ENCODE peak calls at places on chromosomes 7 and 10, in ten cellular contexts. H, D, A, X, P, C, Y, S, V and R are unnamed samples.

GRCh38 chr7:149196151-149196704 is 882 bp downstream of the ZNF282 start:
- DNase-seq in H (no peak), D (peak), A (peak), X (no peak), P (no peak), C (peak), Y (no peak), S (no peak), V (no peak), R (no peak)

GRCh38 chr7:11469028-11469718 is 362.8 kb downstream of the THSD7A start:
- DNase-seq in H (no peak), D (no peak), A (no peak), X (no peak), P (no peak), C (no peak), Y (no peak), S (no peak), V (no peak), R (no peak)

GRCh38 chr10:70448236-70448635 is 6.8 kb upstream of the NODAL start:
- DNase-seq in H (no peak), D (no peak), A (no peak), X (no peak), P (no peak), C (no peak), Y (no peak), S (no peak), V (no peak), R (no peak)

GRCh38 chr7:146129997-146130396 is 13.4 kb downstream of the CNTNAP2 start:
- DNase-seq in H (no peak), D (no peak), A (no peak), X (no peak), P (no peak), C (no peak), Y (no peak), S (no peak), V (no peak), R (no peak)

GRCh38 chr7:55132890-55133551 is 114.2 kb downstream of the EGFR start:
- DNase-seq in H (no peak), D (no peak), A (no peak), X (no peak), P (peak), C (no peak), Y (peak), S (no peak), V (no peak), R (no peak)

GRCh38 chr7:132828502-132828901 is 252.2 kb upstream of the PLXNA4 start:
- DNase-seq in H (no peak), D (no peak), A (no peak), X (no peak), P (no peak), C (no peak), Y (no peak), S (no peak), V (no peak), R (no peak)

GRCh38 chr7:117946201-117946633 is 73.0 kb upstream of the CTTNBP2 start:
- DNase-seq in H (no peak), D (no peak), A (no peak), X (no peak), P (no peak), C (no peak), Y (no peak), S (no peak), V (no peak), R (no peak)

GRCh38 chr10:13219685-13220670 is 14.2 kb downstream of the UCMA start:
- DNase-seq in H (no peak), D (no peak), A (no peak), X (no peak), P (no peak), C (peak), Y (peak), S (no peak), V (no peak), R (no peak)

GRCh38 chr10:3869036-3869435 is 84.0 kb upstream of the KLF6 start:
- DNase-seq in H (no peak), D (no peak), A (no peak), X (no peak), P (no peak), C (no peak), Y (no peak), S (no peak), V (no peak), R (no peak)

GRCh38 chr7:68246189-68246633 is 1249.6 kb downstream of the TYW1 start:
- DNase-seq in H (no peak), D (peak), A (peak), X (no peak), P (peak), C (no peak), Y (peak), S (no peak), V (no peak), R (no peak)

GRCh38 chr10:126185666-126186447 is 202.4 kb downstream of the ADAM12 start:
- DNase-seq in H (no peak), D (no peak), A (no peak), X (no peak), P (no peak), C (no peak), Y (no peak), S (no peak), V (no peak), R (no peak)

GRCh38 chr10:119206603-119207366 is 586 bp upstream of the GRK5 start:
- DNase-seq in H (peak), D (peak), A (peak), X (peak), P (peak), C (peak), Y (peak), S (peak), V (peak), R (no peak)

GRCh38 chr10:93268021-93268420 is 194.3 kb downstream of the CYP26A1 start:
- DNase-seq in H (no peak), D (no peak), A (no peak), X (no peak), P (no peak), C (no peak), Y (no peak), S (no peak), V (no peak), R (no peak)

GRCh38 chr10:126504051-126504760 is 115.9 kb upstream of the ADAM12 start:
- DNase-seq in H (peak), D (peak), A (peak), X (peak), P (no peak), C (no peak), Y (peak), S (no peak), V (no peak), R (peak)

GRCh38 chr10:10804061-10804460 is 213.6 kb upstream of the CELF2 start:
- DNase-seq in H (no peak), D (no peak), A (no peak), X (no peak), P (no peak), C (no peak), Y (no peak), S (no peak), V (no peak), R (no peak)

DNA sequence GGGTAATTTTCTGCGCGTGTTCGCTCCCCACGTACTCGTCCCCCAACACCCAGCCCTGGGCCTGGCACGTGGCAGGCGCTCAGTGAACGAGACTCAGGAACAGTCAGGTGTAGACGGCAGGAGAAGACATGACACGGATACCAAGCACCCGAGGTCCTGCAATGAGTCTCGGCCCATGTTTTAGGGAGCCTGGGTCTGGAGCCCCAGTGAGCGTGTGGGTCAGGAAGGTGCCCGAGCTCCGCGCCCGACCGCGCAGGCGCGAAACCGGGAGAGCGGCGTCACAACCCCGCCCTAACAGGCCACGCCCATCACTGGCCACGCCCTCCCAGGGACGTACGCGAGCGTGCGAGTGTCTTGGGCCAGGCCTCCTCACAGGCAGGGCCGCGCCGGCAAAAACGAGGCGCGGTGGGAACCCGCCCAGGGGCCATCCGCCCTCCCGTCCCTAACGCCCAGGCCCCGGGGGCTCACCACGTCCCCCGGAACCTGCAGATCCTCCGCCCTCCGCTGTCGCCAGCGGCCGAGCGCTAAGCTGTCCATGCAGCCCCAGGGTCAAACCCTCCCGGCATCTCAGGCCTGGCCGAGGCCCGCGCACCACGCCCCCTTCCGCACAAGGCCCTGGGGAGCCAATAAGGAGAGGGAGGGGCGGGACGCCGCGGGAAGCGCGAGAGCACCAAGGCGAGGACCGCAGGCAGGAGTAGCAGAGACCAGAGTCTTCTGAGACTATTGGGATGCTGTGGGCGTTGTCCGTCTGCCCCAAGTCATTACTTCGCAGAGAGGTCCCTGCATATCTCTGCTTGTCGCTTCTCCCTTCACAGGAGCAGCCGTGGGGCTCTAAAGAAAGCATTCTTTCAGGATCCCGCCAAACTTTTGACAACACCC is at the start of gene C10orf143:
- DNase-seq in H (peak), D (peak), A (peak), X (peak), P (peak), C (peak), Y (peak), S (peak), V (peak), R (peak)
- TF ChIP-seq CTCF in H (no peak), D (no peak), A (no peak), X (no peak), P (no peak), C (no peak), Y (peak), S (no peak), V (no peak), R (no peak)

DNA sequence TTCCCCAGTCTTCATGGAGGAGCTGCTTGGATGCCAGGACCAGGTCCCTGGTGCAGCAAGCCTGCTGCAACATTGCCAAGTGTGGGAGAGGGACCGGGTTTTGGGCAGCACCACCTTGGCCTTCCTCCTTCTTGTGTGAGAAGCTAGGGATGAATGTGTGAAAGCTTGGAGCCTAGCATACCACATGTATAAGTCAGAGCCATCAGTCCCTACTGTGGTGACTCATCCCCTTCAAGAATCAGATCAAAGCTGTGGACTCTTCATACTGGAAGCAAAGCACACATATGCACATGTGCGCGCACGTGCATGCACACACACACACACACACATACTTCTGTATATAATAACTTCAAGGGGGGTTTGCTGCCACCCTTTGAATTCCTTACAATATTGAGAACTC is 527.8 kb downstream of the LRMDA start:
- DNase-seq in H (no peak), D (no peak), A (no peak), X (no peak), P (no peak), C (no peak), Y (no peak), S (no peak), V (no peak), R (no peak)
- TF ChIP-seq CTCF in H (no peak), D (no peak), A (no peak), X (no peak), P (no peak), C (no peak), Y (no peak), S (no peak), V (no peak), R (no peak)

GRCh38 chr7:49001610-49002033 is 77.3 kb downstream of the CDC14C start:
- DNase-seq in H (peak), D (peak), A (peak), X (no peak), P (no peak), C (no peak), Y (peak), S (no peak), V (no peak), R (peak)
- TF ChIP-seq CTCF in H (peak), D (peak), A (peak), X (peak), P (no peak), C (peak), Y (peak), S (no peak), V (no peak), R (peak)

DNA sequence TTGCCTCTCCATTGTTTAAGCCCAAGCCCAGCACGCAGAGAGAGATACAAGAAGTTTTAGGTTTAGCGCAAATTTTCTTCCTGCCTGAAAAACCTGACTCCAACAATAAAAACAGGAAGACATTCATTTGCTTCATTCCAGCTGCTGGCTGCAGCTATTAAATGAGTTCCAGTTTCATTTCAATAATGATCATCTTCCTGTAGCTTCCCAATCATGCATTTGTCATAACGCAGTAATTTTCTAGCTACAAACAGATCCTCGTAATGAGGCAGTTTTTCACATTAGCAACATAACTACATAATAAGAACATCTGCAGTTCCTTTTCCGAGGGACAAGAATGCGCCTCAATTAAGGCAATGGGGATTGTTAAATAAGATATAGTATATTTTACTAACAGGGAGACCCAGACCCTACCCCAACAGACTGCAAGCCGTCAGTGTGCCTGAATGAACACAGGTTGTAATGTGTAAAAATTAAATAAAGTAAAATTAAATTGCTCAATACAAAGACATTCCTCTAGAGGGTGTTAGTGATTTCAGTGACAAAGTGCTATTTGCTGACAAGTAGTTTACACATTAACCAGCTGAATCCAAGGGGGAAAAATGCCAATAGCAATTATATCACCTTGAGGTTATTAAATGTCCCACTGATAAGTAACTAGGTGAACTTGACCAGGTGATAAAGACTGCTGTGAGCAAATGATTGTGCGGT is 110.7 kb downstream of the EBF3 start:
- DNase-seq in H (no peak), D (no peak), A (no peak), X (no peak), P (no peak), C (no peak), Y (no peak), S (no peak), V (no peak), R (no peak)
- TF ChIP-seq CTCF in H (peak), D (peak), A (peak), X (peak), P (no peak), C (peak), Y (peak), S (no peak), V (no peak), R (peak)

GRCh38 chr10:84542552-84542951 is 214.2 kb downstream of the CCSER2 start:
- DNase-seq in H (no peak), D (no peak), A (no peak), X (no peak), P (no peak), C (no peak), Y (no peak), S (no peak), V (no peak), R (no peak)
- TF ChIP-seq CTCF in H (no peak), D (no peak), A (no peak), X (no peak), P (no peak), C (no peak), Y (no peak), S (no peak), V (no peak), R (no peak)

DNA sequence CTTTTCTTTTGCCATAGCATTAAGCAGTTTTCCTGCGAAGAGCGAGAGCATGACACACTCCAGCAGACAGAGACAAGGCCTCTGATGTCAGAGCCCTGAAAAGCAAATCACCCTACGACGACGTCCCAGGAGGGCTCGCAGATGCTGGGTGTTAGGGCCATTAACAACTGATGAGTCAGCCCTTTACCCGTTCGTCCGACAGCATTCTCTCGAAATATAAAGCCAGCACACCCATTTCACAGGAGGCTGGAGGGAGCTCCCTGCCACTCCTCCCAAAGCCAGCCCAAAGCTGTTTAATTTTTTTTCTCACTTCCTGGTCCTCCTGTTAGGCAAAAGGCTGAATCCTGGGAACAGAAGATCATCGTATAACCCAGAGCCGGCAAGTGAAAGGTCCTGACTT is 311.2 kb upstream of the ZMIZ1 start:
- DNase-seq in H (no peak), D (no peak), A (no peak), X (no peak), P (no peak), C (no peak), Y (no peak), S (no peak), V (no peak), R (no peak)
- TF ChIP-seq CTCF in H (no peak), D (no peak), A (no peak), X (no peak), P (no peak), C (no peak), Y (no peak), S (no peak), V (no peak), R (no peak)

DNA sequence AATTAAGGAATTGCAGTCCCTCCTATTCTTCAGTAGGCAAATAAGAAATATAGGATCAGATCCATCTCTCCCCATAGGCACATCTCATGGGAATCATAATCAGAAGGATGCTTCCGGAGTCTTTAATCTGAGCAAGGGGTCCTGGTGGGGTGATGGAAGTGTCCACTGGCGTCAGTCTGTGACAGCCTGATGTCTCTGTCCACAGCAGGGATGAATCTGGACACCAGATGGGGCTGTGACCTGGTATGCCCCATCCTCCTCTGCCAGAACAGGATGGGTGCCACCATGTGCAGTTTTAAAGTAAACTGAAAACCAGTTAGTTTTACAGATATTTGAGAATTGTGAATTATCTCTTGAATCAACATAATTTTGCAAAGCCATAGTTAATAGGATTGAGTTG is 148.7 kb downstream of the C1GALT1 start:
- DNase-seq in H (no peak), D (no peak), A (no peak), X (no peak), P (no peak), C (no peak), Y (no peak), S (no peak), V (no peak), R (no peak)
- TF ChIP-seq CTCF in H (no peak), D (no peak), A (no peak), X (peak), P (no peak), C (no peak), Y (peak), S (no peak), V (no peak), R (no peak)

GRCh38 chr7:129433823-129434171 is 435 bp upstream of the STRIP2 start:
- DNase-seq in H (no peak), D (no peak), A (no peak), X (no peak), P (no peak), C (no peak), Y (peak), S (no peak), V (no peak), R (no peak)
- TF ChIP-seq CTCF in H (peak), D (no peak), A (no peak), X (peak), P (no peak), C (no peak), Y (peak), S (peak), V (no peak), R (no peak)

GRCh38 chr10:14355750-14356149 is 25.0 kb upstream of the FRMD4A start:
- DNase-seq in H (no peak), D (no peak), A (no peak), X (no peak), P (no peak), C (no peak), Y (no peak), S (no peak), V (no peak), R (no peak)

GRCh38 chr10:14360515-14360914 is 29.8 kb upstream of the FRMD4A start:
- DNase-seq in H (no peak), D (no peak), A (no peak), X (no peak), P (no peak), C (no peak), Y (no peak), S (no peak), V (no peak), R (no peak)

GRCh38 chr10:14358886-14359573 is 28.3 kb upstream of the FRMD4A start:
- DNase-seq in H (no peak), D (no peak), A (no peak), X (no peak), P (no peak), C (no peak), Y (no peak), S (no peak), V (no peak), R (no peak)

GRCh38 chr10:14353291-14353913 is 22.7 kb upstream of the FRMD4A start:
- DNase-seq in H (no peak), D (peak), A (no peak), X (no peak), P (no peak), C (no peak), Y (no peak), S (no peak), V (no peak), R (no peak)

DNA sequence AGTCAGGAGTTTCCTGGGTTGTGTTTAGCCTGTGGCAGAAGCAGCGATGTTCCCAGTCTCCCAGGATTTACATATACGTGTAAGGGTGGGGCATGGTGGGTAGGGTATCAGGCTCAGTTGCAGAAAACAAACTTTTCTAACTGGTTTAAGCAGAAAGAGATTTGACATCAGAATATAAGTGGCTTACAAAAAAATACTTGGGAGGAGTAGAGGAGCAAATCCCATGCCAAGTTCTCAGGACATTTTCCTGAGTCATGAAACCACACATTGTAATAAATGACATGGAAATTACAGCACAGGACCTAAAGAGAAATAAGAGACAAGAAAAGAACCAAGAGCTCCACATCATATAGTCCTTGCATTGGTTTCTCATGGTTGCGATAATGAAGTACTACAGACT is 26.2 kb upstream of the FRMD4A start:
- DNase-seq in H (no peak), D (no peak), A (no peak), X (no peak), P (no peak), C (no peak), Y (no peak), S (no peak), V (no peak), R (no peak)
- TF ChIP-seq CTCF in H (no peak), D (no peak), A (no peak), X (no peak), P (no peak), C (no peak), Y (no peak), S (no peak), V (no peak), R (no peak)

GRCh38 chr7:22622386-22622785 is 104.6 kb upstream of the IL6 start:
- DNase-seq in H (no peak), D (no peak), A (no peak), X (no peak), P (no peak), C (no peak), Y (no peak), S (no peak), V (no peak), R (no peak)
- TF ChIP-seq CTCF in H (no peak), D (no peak), A (no peak), X (no peak), P (no peak), C (no peak), Y (no peak), S (no peak), V (no peak), R (no peak)